ENCODE peak calls at places on chromosome 11, in eight cellular contexts. One of them, this sample, is unnamed.

GRCh38 chr11:3101921-3102640 is 44.9 kb upstream of the CARS1 start:
- DNase-seq in activated T-cell treated with anti-CD3 and anti-CD28 coated beads for 1 hour: no peak
- DNase-seq in fibroblast of villous mesenchyme: no peak
- DNase-seq in choroid plexus epithelial cell: no peak
- DNase-seq in EL: no peak
- DNase-seq in NCI-H510A: no peak
- DNase-seq in GM12892: no peak
- DNase-seq in naive thymus-derived CD8-positive, alpha-beta T cell: no peak
- DNase-seq in this sample: no peak

GRCh38 chr11:113014262-113014661 is 53.0 kb downstream of the NCAM1 start:
- DNase-seq in EL: no peak
- DNase-seq in NCI-H510A: peak
- DNase-seq in GM12892: no peak
- DNase-seq in choroid plexus epithelial cell: no peak
- DNase-seq in naive thymus-derived CD8-positive, alpha-beta T cell: no peak
- DNase-seq in fibroblast of villous mesenchyme: peak
- DNase-seq in activated T-cell treated with anti-CD3 and anti-CD28 coated beads for 1 hour: no peak
- DNase-seq in this sample: no peak

GRCh38 chr11:117843666-117844484 is 19.3 kb upstream of the FXYD2 start:
- DNase-seq in NCI-H510A: no peak
- DNase-seq in EL: peak
- DNase-seq in activated T-cell treated with anti-CD3 and anti-CD28 coated beads for 1 hour: peak
- DNase-seq in choroid plexus epithelial cell: peak
- DNase-seq in fibroblast of villous mesenchyme: peak
- DNase-seq in naive thymus-derived CD8-positive, alpha-beta T cell: peak
- DNase-seq in GM12892: no peak
- DNase-seq in this sample: peak

GRCh38 chr11:8011383-8011782 is 24.2 kb downstream of the EIF3F start:
- DNase-seq in EL: no peak
- DNase-seq in NCI-H510A: no peak
- DNase-seq in choroid plexus epithelial cell: no peak
- DNase-seq in fibroblast of villous mesenchyme: no peak
- DNase-seq in GM12892: no peak
- DNase-seq in naive thymus-derived CD8-positive, alpha-beta T cell: no peak
- DNase-seq in activated T-cell treated with anti-CD3 and anti-CD28 coated beads for 1 hour: no peak
- DNase-seq in this sample: no peak

GRCh38 chr11:70727021-70727420 is 328.7 kb downstream of the CTTN start:
- DNase-seq in fibroblast of villous mesenchyme: no peak
- DNase-seq in naive thymus-derived CD8-positive, alpha-beta T cell: no peak
- DNase-seq in choroid plexus epithelial cell: no peak
- DNase-seq in NCI-H510A: no peak
- DNase-seq in GM12892: no peak
- DNase-seq in EL: no peak
- DNase-seq in activated T-cell treated with anti-CD3 and anti-CD28 coated beads for 1 hour: no peak
- DNase-seq in this sample: no peak

GRCh38 chr11:83648610-83649467 is 362.7 kb upstream of the CCDC90B start:
- DNase-seq in GM12892: no peak
- DNase-seq in activated T-cell treated with anti-CD3 and anti-CD28 coated beads for 1 hour: no peak
- DNase-seq in fibroblast of villous mesenchyme: no peak
- DNase-seq in NCI-H510A: no peak
- DNase-seq in choroid plexus epithelial cell: no peak
- DNase-seq in naive thymus-derived CD8-positive, alpha-beta T cell: no peak
- DNase-seq in EL: no peak
- DNase-seq in this sample: peak

GRCh38 chr11:121595717-121596156 is 143.0 kb upstream of the SORL1-AS1 start:
- DNase-seq in NCI-H510A: no peak
- DNase-seq in naive thymus-derived CD8-positive, alpha-beta T cell: no peak
- DNase-seq in GM12892: no peak
- DNase-seq in EL: peak
- DNase-seq in activated T-cell treated with anti-CD3 and anti-CD28 coated beads for 1 hour: no peak
- DNase-seq in fibroblast of villous mesenchyme: peak
- DNase-seq in choroid plexus epithelial cell: peak
- DNase-seq in this sample: peak

GRCh38 chr11:118439656-118440055 is 3.4 kb downstream of the KMT2A start:
- DNase-seq in activated T-cell treated with anti-CD3 and anti-CD28 coated beads for 1 hour: no peak
- DNase-seq in GM12892: no peak
- DNase-seq in NCI-H510A: no peak
- DNase-seq in choroid plexus epithelial cell: no peak
- DNase-seq in naive thymus-derived CD8-positive, alpha-beta T cell: no peak
- DNase-seq in fibroblast of villous mesenchyme: no peak
- DNase-seq in EL: no peak
- DNase-seq in this sample: no peak

GRCh38 chr11:76321820-76322524 is 59.0 kb downstream of the THAP12 start:
- DNase-seq in fibroblast of villous mesenchyme: no peak
- DNase-seq in naive thymus-derived CD8-positive, alpha-beta T cell: no peak
- DNase-seq in choroid plexus epithelial cell: no peak
- DNase-seq in GM12892: no peak
- DNase-seq in NCI-H510A: no peak
- DNase-seq in activated T-cell treated with anti-CD3 and anti-CD28 coated beads for 1 hour: no peak
- DNase-seq in EL: no peak
- DNase-seq in this sample: no peak

GRCh38 chr11:35566161-35566560 is 40.7 kb upstream of the PAMR1 start:
- DNase-seq in GM12892: no peak
- DNase-seq in NCI-H510A: no peak
- DNase-seq in naive thymus-derived CD8-positive, alpha-beta T cell: no peak
- DNase-seq in fibroblast of villous mesenchyme: no peak
- DNase-seq in EL: no peak
- DNase-seq in activated T-cell treated with anti-CD3 and anti-CD28 coated beads for 1 hour: no peak
- DNase-seq in choroid plexus epithelial cell: no peak
- DNase-seq in this sample: no peak

GRCh38 chr11:19980957-19981669 is 179.2 kb downstream of the DBX1 start:
- DNase-seq in NCI-H510A: no peak
- DNase-seq in naive thymus-derived CD8-positive, alpha-beta T cell: no peak
- DNase-seq in fibroblast of villous mesenchyme: peak
- DNase-seq in activated T-cell treated with anti-CD3 and anti-CD28 coated beads for 1 hour: no peak
- DNase-seq in EL: peak
- DNase-seq in choroid plexus epithelial cell: peak
- DNase-seq in GM12892: no peak
- DNase-seq in this sample: peak

GRCh38 chr11:68664906-68665305 is 19.4 kb upstream of the GAL start:
- DNase-seq in fibroblast of villous mesenchyme: no peak
- DNase-seq in NCI-H510A: no peak
- DNase-seq in naive thymus-derived CD8-positive, alpha-beta T cell: no peak
- DNase-seq in choroid plexus epithelial cell: no peak
- DNase-seq in activated T-cell treated with anti-CD3 and anti-CD28 coated beads for 1 hour: no peak
- DNase-seq in EL: no peak
- DNase-seq in GM12892: no peak
- DNase-seq in this sample: no peak

GRCh38 chr11:64539711-64540420 is 51.2 kb upstream of the SLC22A12 start:
- DNase-seq in fibroblast of villous mesenchyme: no peak
- DNase-seq in NCI-H510A: no peak
- DNase-seq in GM12892: no peak
- DNase-seq in naive thymus-derived CD8-positive, alpha-beta T cell: no peak
- DNase-seq in activated T-cell treated with anti-CD3 and anti-CD28 coated beads for 1 hour: no peak
- DNase-seq in choroid plexus epithelial cell: no peak
- DNase-seq in EL: no peak
- DNase-seq in this sample: no peak

GRCh38 chr11:94650756-94651155 is 83.6 kb downstream of the PIWIL4 start:
- DNase-seq in naive thymus-derived CD8-positive, alpha-beta T cell: no peak
- DNase-seq in activated T-cell treated with anti-CD3 and anti-CD28 coated beads for 1 hour: no peak
- DNase-seq in NCI-H510A: no peak
- DNase-seq in fibroblast of villous mesenchyme: peak
- DNase-seq in EL: peak
- DNase-seq in choroid plexus epithelial cell: peak
- DNase-seq in GM12892: no peak
- DNase-seq in this sample: no peak

GRCh38 chr11:68821670-68822069 is 20.0 kb downstream of the CPT1A start:
- DNase-seq in GM12892: no peak
- DNase-seq in choroid plexus epithelial cell: no peak
- DNase-seq in activated T-cell treated with anti-CD3 and anti-CD28 coated beads for 1 hour: no peak
- DNase-seq in EL: no peak
- DNase-seq in fibroblast of villous mesenchyme: no peak
- DNase-seq in naive thymus-derived CD8-positive, alpha-beta T cell: no peak
- DNase-seq in NCI-H510A: no peak
- DNase-seq in this sample: no peak

GRCh38 chr11:111795333-111795985 is 29.3 kb upstream of the PPP2R1B start:
- DNase-seq in naive thymus-derived CD8-positive, alpha-beta T cell: no peak
- DNase-seq in activated T-cell treated with anti-CD3 and anti-CD28 coated beads for 1 hour: no peak
- DNase-seq in choroid plexus epithelial cell: peak
- DNase-seq in NCI-H510A: no peak
- DNase-seq in fibroblast of villous mesenchyme: peak
- DNase-seq in EL: peak
- DNase-seq in GM12892: no peak
- DNase-seq in this sample: peak

GRCh38 chr11:8002676-8003075 is 15.5 kb downstream of the EIF3F start:
- DNase-seq in EL: no peak
- DNase-seq in NCI-H510A: no peak
- DNase-seq in GM12892: no peak
- DNase-seq in activated T-cell treated with anti-CD3 and anti-CD28 coated beads for 1 hour: no peak
- DNase-seq in choroid plexus epithelial cell: no peak
- DNase-seq in naive thymus-derived CD8-positive, alpha-beta T cell: no peak
- DNase-seq in fibroblast of villous mesenchyme: no peak
- DNase-seq in this sample: no peak

GRCh38 chr11:827146-827860 is 416 bp upstream of the CRACR2B start:
- DNase-seq in activated T-cell treated with anti-CD3 and anti-CD28 coated beads for 1 hour: no peak
- DNase-seq in NCI-H510A: no peak
- DNase-seq in EL: no peak
- DNase-seq in naive thymus-derived CD8-positive, alpha-beta T cell: no peak
- DNase-seq in fibroblast of villous mesenchyme: no peak
- DNase-seq in GM12892: peak
- DNase-seq in choroid plexus epithelial cell: no peak
- DNase-seq in this sample: peak

GRCh38 chr11:113021111-113021510 is 59.9 kb downstream of the NCAM1 start:
- DNase-seq in EL: no peak
- DNase-seq in activated T-cell treated with anti-CD3 and anti-CD28 coated beads for 1 hour: no peak
- DNase-seq in fibroblast of villous mesenchyme: no peak
- DNase-seq in naive thymus-derived CD8-positive, alpha-beta T cell: no peak
- DNase-seq in choroid plexus epithelial cell: no peak
- DNase-seq in GM12892: no peak
- DNase-seq in NCI-H510A: no peak
- DNase-seq in this sample: no peak

GRCh38 chr11:636511-637332 is at the start of gene DRD4:
- DNase-seq in choroid plexus epithelial cell: peak
- DNase-seq in EL: peak
- DNase-seq in fibroblast of villous mesenchyme: peak
- DNase-seq in naive thymus-derived CD8-positive, alpha-beta T cell: no peak
- DNase-seq in activated T-cell treated with anti-CD3 and anti-CD28 coated beads for 1 hour: no peak
- DNase-seq in GM12892: no peak
- DNase-seq in NCI-H510A: no peak
- DNase-seq in this sample: no peak

GRCh38 chr11:127640822-127641485 is 640.4 kb upstream of the KIRREL3 start:
- DNase-seq in EL: no peak
- DNase-seq in activated T-cell treated with anti-CD3 and anti-CD28 coated beads for 1 hour: no peak
- DNase-seq in naive thymus-derived CD8-positive, alpha-beta T cell: no peak
- DNase-seq in fibroblast of villous mesenchyme: no peak
- DNase-seq in choroid plexus epithelial cell: peak
- DNase-seq in GM12892: no peak
- DNase-seq in NCI-H510A: no peak
- DNase-seq in this sample: peak

GRCh38 chr11:19241260-19242183 is 777 bp upstream of the E2F8 start:
- DNase-seq in activated T-cell treated with anti-CD3 and anti-CD28 coated beads for 1 hour: no peak
- DNase-seq in choroid plexus epithelial cell: no peak
- DNase-seq in naive thymus-derived CD8-positive, alpha-beta T cell: no peak
- DNase-seq in GM12892: peak
- DNase-seq in EL: peak
- DNase-seq in fibroblast of villous mesenchyme: no peak
- DNase-seq in NCI-H510A: no peak
- DNase-seq in this sample: peak

GRCh38 chr11:120666121-120666639 is 154.6 kb downstream of the GRIK4 start:
- DNase-seq in fibroblast of villous mesenchyme: no peak
- DNase-seq in choroid plexus epithelial cell: no peak
- DNase-seq in activated T-cell treated with anti-CD3 and anti-CD28 coated beads for 1 hour: no peak
- DNase-seq in EL: no peak
- DNase-seq in NCI-H510A: no peak
- DNase-seq in GM12892: no peak
- DNase-seq in naive thymus-derived CD8-positive, alpha-beta T cell: no peak
- DNase-seq in this sample: no peak

GRCh38 chr11:128356992-128357391 is 230.4 kb downstream of the ETS1 start:
- DNase-seq in choroid plexus epithelial cell: no peak
- DNase-seq in naive thymus-derived CD8-positive, alpha-beta T cell: no peak
- DNase-seq in EL: no peak
- DNase-seq in GM12892: no peak
- DNase-seq in fibroblast of villous mesenchyme: no peak
- DNase-seq in activated T-cell treated with anti-CD3 and anti-CD28 coated beads for 1 hour: no peak
- DNase-seq in NCI-H510A: no peak
- DNase-seq in this sample: no peak

GRCh38 chr11:46553746-46554204 is 40.0 kb downstream of the AMBRA1 start:
- DNase-seq in EL: no peak
- DNase-seq in fibroblast of villous mesenchyme: no peak
- DNase-seq in activated T-cell treated with anti-CD3 and anti-CD28 coated beads for 1 hour: no peak
- DNase-seq in naive thymus-derived CD8-positive, alpha-beta T cell: no peak
- DNase-seq in NCI-H510A: no peak
- DNase-seq in choroid plexus epithelial cell: no peak
- DNase-seq in GM12892: no peak
- DNase-seq in this sample: peak

GRCh38 chr11:43268161-43268560 is 43.6 kb upstream of the API5 start:
- DNase-seq in EL: peak
- DNase-seq in GM12892: no peak
- DNase-seq in naive thymus-derived CD8-positive, alpha-beta T cell: no peak
- DNase-seq in fibroblast of villous mesenchyme: no peak
- DNase-seq in choroid plexus epithelial cell: no peak
- DNase-seq in NCI-H510A: no peak
- DNase-seq in activated T-cell treated with anti-CD3 and anti-CD28 coated beads for 1 hour: no peak
- DNase-seq in this sample: no peak

GRCh38 chr11:128251140-128251539 is 336.2 kb downstream of the ETS1 start:
- DNase-seq in fibroblast of villous mesenchyme: peak
- DNase-seq in choroid plexus epithelial cell: peak
- DNase-seq in activated T-cell treated with anti-CD3 and anti-CD28 coated beads for 1 hour: no peak
- DNase-seq in GM12892: no peak
- DNase-seq in NCI-H510A: no peak
- DNase-seq in naive thymus-derived CD8-positive, alpha-beta T cell: no peak
- DNase-seq in EL: peak
- DNase-seq in this sample: no peak

GRCh38 chr11:131770801-131771200 is 400.4 kb downstream of the NTM start:
- DNase-seq in fibroblast of villous mesenchyme: no peak
- DNase-seq in naive thymus-derived CD8-positive, alpha-beta T cell: no peak
- DNase-seq in GM12892: no peak
- DNase-seq in choroid plexus epithelial cell: peak
- DNase-seq in activated T-cell treated with anti-CD3 and anti-CD28 coated beads for 1 hour: no peak
- DNase-seq in NCI-H510A: no peak
- DNase-seq in EL: peak
- DNase-seq in this sample: no peak

This sample was measured in kidney tubule cell.